ENCODE peak calls at places on chromosomes 16 and 17, in ten cellular contexts. One of them, this sample, is unnamed.

GRCh38 chr17:50203589-50204345 is 2.3 kb upstream of the COL1A1 start:
- DNase-seq in foreskin keratinocyte: no peak
- DNase-seq in psoas muscle: peak; percentile 60
- DNase-seq in lower lobe of right lung: no peak
- DNase-seq in transverse colon: peak; percentile 8
- DNase-seq in H9: no peak
- DNase-seq in colonic mucosa: no peak
- DNase-seq in upper lobe of right lung: no peak
- DNase-seq in heart right ventricle: no peak
- DNase-seq in heart left ventricle: no peak
- DNase-seq in this sample: peak; percentile 68

GRCh38 chr17:57746221-57746620 is 1.1 kb upstream of the CCDC182 start:
- DNase-seq in foreskin keratinocyte: no peak
- DNase-seq in psoas muscle: no peak
- DNase-seq in lower lobe of right lung: no peak
- DNase-seq in transverse colon: no peak
- DNase-seq in H9: no peak
- DNase-seq in colonic mucosa: no peak
- DNase-seq in upper lobe of right lung: no peak
- DNase-seq in heart right ventricle: no peak
- DNase-seq in heart left ventricle: no peak
- DNase-seq in this sample: no peak

GRCh38 chr16:48611329-48612137 is 1.6 kb upstream of the N4BP1 start:
- DNase-seq in foreskin keratinocyte: peak; percentile 99
- DNase-seq in psoas muscle: no peak
- DNase-seq in lower lobe of right lung: peak; percentile 67
- DNase-seq in transverse colon: peak; percentile 67
- DNase-seq in H9: peak; percentile 71
- DNase-seq in colonic mucosa: peak; percentile 70
- DNase-seq in upper lobe of right lung: no peak
- DNase-seq in heart right ventricle: no peak
- DNase-seq in heart left ventricle: no peak
- DNase-seq in this sample: no peak

GRCh38 chr16:22217890-22218730 is 12.0 kb downstream of the EEF2K start:
- DNase-seq in foreskin keratinocyte: no peak
- DNase-seq in psoas muscle: peak; percentile 55
- DNase-seq in lower lobe of right lung: no peak
- DNase-seq in transverse colon: no peak
- DNase-seq in H9: peak; percentile 59
- DNase-seq in colonic mucosa: no peak
- DNase-seq in upper lobe of right lung: no peak
- DNase-seq in heart right ventricle: peak; percentile 46
- DNase-seq in heart left ventricle: peak; percentile 63
- DNase-seq in this sample: no peak

GRCh38 chr17:75512946-75513666 is 2.2 kb downstream of the CASKIN2 start:
- DNase-seq in foreskin keratinocyte: no peak
- DNase-seq in psoas muscle: no peak
- DNase-seq in lower lobe of right lung: no peak
- DNase-seq in transverse colon: no peak
- DNase-seq in H9: no peak
- DNase-seq in colonic mucosa: no peak
- DNase-seq in upper lobe of right lung: no peak
- DNase-seq in heart right ventricle: no peak
- DNase-seq in heart left ventricle: no peak
- DNase-seq in this sample: no peak

GRCh38 chr17:7046127-7046724 is 2.3 kb upstream of the SLC16A11 start:
- DNase-seq in foreskin keratinocyte: peak; percentile 82
- DNase-seq in psoas muscle: no peak
- DNase-seq in lower lobe of right lung: peak; percentile 92
- DNase-seq in transverse colon: peak; percentile 95
- DNase-seq in H9: peak; percentile 81
- DNase-seq in colonic mucosa: peak; percentile 95
- DNase-seq in upper lobe of right lung: peak; percentile 94
- DNase-seq in heart right ventricle: no peak
- DNase-seq in heart left ventricle: no peak
- DNase-seq in this sample: peak; percentile 85

GRCh38 chr17:42422412-42422957 is 571 bp downstream of the CAVIN1 start:
- DNase-seq in foreskin keratinocyte: peak; percentile 54
- DNase-seq in psoas muscle: peak; percentile 50
- DNase-seq in lower lobe of right lung: peak; percentile 68
- DNase-seq in transverse colon: no peak
- DNase-seq in H9: peak; percentile 71
- DNase-seq in colonic mucosa: no peak
- DNase-seq in upper lobe of right lung: peak; percentile 78
- DNase-seq in heart right ventricle: peak; percentile 54
- DNase-seq in heart left ventricle: peak; percentile 77
- DNase-seq in this sample: peak; percentile 85

GRCh38 chr16:75572859-75573542 is 6.8 kb downstream of the GABARAPL2 start:
- DNase-seq in foreskin keratinocyte: no peak
- DNase-seq in psoas muscle: no peak
- DNase-seq in lower lobe of right lung: no peak
- DNase-seq in transverse colon: no peak
- DNase-seq in H9: no peak
- DNase-seq in colonic mucosa: no peak
- DNase-seq in upper lobe of right lung: no peak
- DNase-seq in heart right ventricle: no peak
- DNase-seq in heart left ventricle: no peak
- DNase-seq in this sample: no peak

GRCh38 chr16:80569440-80570105 is 28.8 kb downstream of the DYNLRB2 start:
- DNase-seq in foreskin keratinocyte: peak; percentile 71
- DNase-seq in psoas muscle: no peak
- DNase-seq in lower lobe of right lung: no peak
- DNase-seq in transverse colon: no peak
- DNase-seq in H9: no peak
- DNase-seq in colonic mucosa: no peak
- DNase-seq in upper lobe of right lung: no peak
- DNase-seq in heart right ventricle: no peak
- DNase-seq in heart left ventricle: no peak
- DNase-seq in this sample: no peak

GRCh38 chr16:70800798-70801480 is at the start of gene VAC14:
- DNase-seq in foreskin keratinocyte: peak; percentile 88
- DNase-seq in psoas muscle: peak; percentile 89
- DNase-seq in lower lobe of right lung: peak; percentile 97
- DNase-seq in transverse colon: peak; percentile 98
- DNase-seq in H9: peak; percentile 97
- DNase-seq in colonic mucosa: peak; percentile 98
- DNase-seq in upper lobe of right lung: peak; percentile 98
- DNase-seq in heart right ventricle: peak; percentile 89
- DNase-seq in heart left ventricle: peak; percentile 94
- DNase-seq in this sample: peak; percentile 97

GRCh38 chr16:3807425-3808123 is 72.9 kb downstream of the CREBBP start:
- DNase-seq in foreskin keratinocyte: no peak
- DNase-seq in psoas muscle: no peak
- DNase-seq in lower lobe of right lung: no peak
- DNase-seq in transverse colon: no peak
- DNase-seq in H9: no peak
- DNase-seq in colonic mucosa: no peak
- DNase-seq in upper lobe of right lung: no peak
- DNase-seq in heart right ventricle: no peak
- DNase-seq in heart left ventricle: no peak
- DNase-seq in this sample: no peak

GRCh38 chr17:74282587-74283370 is 8.7 kb downstream of the DNAI2 start:
- DNase-seq in foreskin keratinocyte: peak; percentile 94
- DNase-seq in psoas muscle: no peak
- DNase-seq in lower lobe of right lung: no peak
- DNase-seq in transverse colon: no peak
- DNase-seq in H9: no peak
- DNase-seq in colonic mucosa: no peak
- DNase-seq in upper lobe of right lung: no peak
- DNase-seq in heart right ventricle: no peak
- DNase-seq in heart left ventricle: no peak
- DNase-seq in this sample: no peak

GRCh38 chr16:50114357-50115129 is 38.6 kb upstream of the TENT4B start:
- DNase-seq in foreskin keratinocyte: peak; percentile 79
- DNase-seq in psoas muscle: no peak
- DNase-seq in lower lobe of right lung: no peak
- DNase-seq in transverse colon: no peak
- DNase-seq in H9: peak; percentile 30
- DNase-seq in colonic mucosa: no peak
- DNase-seq in upper lobe of right lung: no peak
- DNase-seq in heart right ventricle: no peak
- DNase-seq in heart left ventricle: no peak
- DNase-seq in this sample: no peak

GRCh38 chr17:47742319-47743181 is 9.5 kb downstream of the TBX21 start:
- DNase-seq in foreskin keratinocyte: no peak
- DNase-seq in psoas muscle: no peak
- DNase-seq in lower lobe of right lung: no peak
- DNase-seq in transverse colon: no peak
- DNase-seq in H9: peak; percentile 85
- DNase-seq in colonic mucosa: no peak
- DNase-seq in upper lobe of right lung: no peak
- DNase-seq in heart right ventricle: peak; percentile 39
- DNase-seq in heart left ventricle: no peak
- DNase-seq in this sample: no peak

GRCh38 chr16:20904507-20905079 is 4.0 kb downstream of the LYRM1 start:
- DNase-seq in foreskin keratinocyte: peak; percentile 88
- DNase-seq in psoas muscle: no peak
- DNase-seq in lower lobe of right lung: no peak
- DNase-seq in transverse colon: no peak
- DNase-seq in H9: no peak
- DNase-seq in colonic mucosa: no peak
- DNase-seq in upper lobe of right lung: no peak
- DNase-seq in heart right ventricle: no peak
- DNase-seq in heart left ventricle: no peak
- DNase-seq in this sample: no peak

GRCh38 chr17:58289869-58290268 is 9.1 kb upstream of the MPO start:
- DNase-seq in foreskin keratinocyte: peak; percentile 63
- DNase-seq in psoas muscle: no peak
- DNase-seq in lower lobe of right lung: no peak
- DNase-seq in transverse colon: no peak
- DNase-seq in H9: no peak
- DNase-seq in colonic mucosa: no peak
- DNase-seq in upper lobe of right lung: no peak
- DNase-seq in heart right ventricle: no peak
- DNase-seq in heart left ventricle: no peak
- DNase-seq in this sample: no peak

GRCh38 chr17:45789874-45790273 is 5.8 kb downstream of the CRHR1 start:
- DNase-seq in foreskin keratinocyte: no peak
- DNase-seq in psoas muscle: no peak
- DNase-seq in lower lobe of right lung: no peak
- DNase-seq in transverse colon: no peak
- DNase-seq in H9: no peak
- DNase-seq in colonic mucosa: no peak
- DNase-seq in upper lobe of right lung: no peak
- DNase-seq in heart right ventricle: no peak
- DNase-seq in heart left ventricle: no peak
- DNase-seq in this sample: no peak

GRCh38 chr16:68072038-68072695 is 13.0 kb upstream of the NFATC3 start:
- DNase-seq in foreskin keratinocyte: peak; percentile 94
- DNase-seq in psoas muscle: peak; percentile 69
- DNase-seq in lower lobe of right lung: no peak
- DNase-seq in transverse colon: peak; percentile 66
- DNase-seq in H9: no peak
- DNase-seq in colonic mucosa: peak; percentile 59
- DNase-seq in upper lobe of right lung: no peak
- DNase-seq in heart right ventricle: no peak
- DNase-seq in heart left ventricle: peak; percentile 53
- DNase-seq in this sample: no peak

GRCh38 chr16:67156146-67156844 is 3.4 kb downstream of the TRADD start:
- DNase-seq in foreskin keratinocyte: no peak
- DNase-seq in psoas muscle: no peak
- DNase-seq in lower lobe of right lung: no peak
- DNase-seq in transverse colon: no peak
- DNase-seq in H9: peak; percentile 25
- DNase-seq in colonic mucosa: peak; percentile 50
- DNase-seq in upper lobe of right lung: no peak
- DNase-seq in heart right ventricle: no peak
- DNase-seq in heart left ventricle: no peak
- DNase-seq in this sample: no peak

DNA sequence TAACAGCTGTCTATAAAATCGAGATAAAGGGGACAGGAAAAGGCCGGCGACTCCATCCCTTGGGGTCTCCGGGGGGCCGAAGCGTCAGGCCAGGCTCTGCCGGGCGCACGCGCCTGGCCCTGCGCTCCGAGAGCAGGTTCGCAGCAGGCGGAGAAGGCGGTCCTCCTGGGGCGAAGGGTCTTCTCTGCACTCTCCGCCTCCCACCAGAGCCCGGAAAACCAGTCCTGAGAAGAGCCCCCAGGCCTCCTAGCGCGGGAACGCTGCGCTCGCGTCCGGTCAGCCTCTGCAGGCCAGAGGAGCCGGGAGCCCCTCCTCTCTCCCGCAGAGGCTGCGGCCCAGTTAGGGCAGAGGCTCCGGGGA is 5.1 kb downstream of the FOXF1 start:
- DNase-seq in foreskin keratinocyte: no peak
- DNase-seq in psoas muscle: no peak
- DNase-seq in lower lobe of right lung: no peak
- DNase-seq in transverse colon: no peak
- DNase-seq in H9: peak; percentile 77
- DNase-seq in colonic mucosa: no peak
- DNase-seq in upper lobe of right lung: no peak
- DNase-seq in heart right ventricle: no peak
- DNase-seq in heart left ventricle: peak; percentile 37
- DNase-seq in this sample: peak; percentile 30
- H3K27me3 ChIP-seq in foreskin keratinocyte: peaks cover 98% of the 10 kb centered on the region
- H3K27me3 ChIP-seq in psoas muscle: peaks cover 99% of the 10 kb centered on the region
- H3K27me3 ChIP-seq in lower lobe of right lung: peaks cover 75% of the 10 kb centered on the region
- H3K27me3 ChIP-seq in transverse colon: peaks cover 80% of the 10 kb centered on the region
- H3K27me3 ChIP-seq in H9: peaks cover 79% of the 10 kb centered on the region
- H3K27me3 ChIP-seq in colonic mucosa: peaks cover 62% of the 10 kb centered on the region
- H3K27me3 ChIP-seq in upper lobe of right lung: peaks cover 73% of the 10 kb centered on the region
- H3K27me3 ChIP-seq in heart right ventricle: peaks cover 98% of the 10 kb centered on the region
- H3K27me3 ChIP-seq in heart left ventricle: peaks cover 56% of the 10 kb centered on the region
- H3K27me3 ChIP-seq in this sample: peaks cover 64% of the 10 kb centered on the region

GRCh38 chr16:82071421-82071820 is 36.4 kb downstream of the HSD17B2 start:
- DNase-seq in foreskin keratinocyte: peak; percentile 86
- DNase-seq in psoas muscle: no peak
- DNase-seq in lower lobe of right lung: no peak
- DNase-seq in transverse colon: no peak
- DNase-seq in H9: no peak
- DNase-seq in colonic mucosa: no peak
- DNase-seq in upper lobe of right lung: no peak
- DNase-seq in heart right ventricle: no peak
- DNase-seq in heart left ventricle: no peak
- DNase-seq in this sample: no peak
- H3K27ac ChIP-seq in foreskin keratinocyte: peak overlapping the region; percentile 92
- H3K27ac ChIP-seq in psoas muscle: no peak overlapping the region
- H3K27ac ChIP-seq in lower lobe of right lung: no peak overlapping the region
- H3K27ac ChIP-seq in transverse colon: no peak overlapping the region
- H3K27ac ChIP-seq in H9: no peak overlapping the region
- H3K27ac ChIP-seq in colonic mucosa: no peak overlapping the region
- H3K27ac ChIP-seq in upper lobe of right lung: no peak overlapping the region
- H3K27ac ChIP-seq in heart right ventricle: no peak overlapping the region
- H3K27ac ChIP-seq in heart left ventricle: no peak overlapping the region
- H3K27ac ChIP-seq in this sample: no peak overlapping the region

GRCh38 chr16:88681084-88681680 is 5.1 kb downstream of the SNAI3 start:
- DNase-seq in foreskin keratinocyte: no peak
- DNase-seq in psoas muscle: no peak
- DNase-seq in lower lobe of right lung: peak; percentile 61
- DNase-seq in transverse colon: peak; percentile 83
- DNase-seq in H9: peak; percentile 84
- DNase-seq in colonic mucosa: peak; percentile 61
- DNase-seq in upper lobe of right lung: no peak
- DNase-seq in heart right ventricle: no peak
- DNase-seq in heart left ventricle: no peak
- DNase-seq in this sample: peak; percentile 85
- TF ChIP-seq CTCF in foreskin keratinocyte: peak; percentile 64
- TF ChIP-seq CTCF in psoas muscle: peak; percentile 46
- TF ChIP-seq CTCF in lower lobe of right lung: peak; percentile 35
- TF ChIP-seq CTCF in transverse colon: peak; percentile 55
- TF ChIP-seq CTCF in H9: peak; percentile 74
- TF ChIP-seq CTCF in colonic mucosa: peak; percentile 54
- TF ChIP-seq CTCF in upper lobe of right lung: peak; percentile 43
- TF ChIP-seq CTCF in heart right ventricle: no peak
- TF ChIP-seq CTCF in heart left ventricle: no peak
- TF ChIP-seq CTCF in this sample: no peak

GRCh38 chr17:53017227-53017626 is 805.5 kb upstream of the KIF2B start:
- DNase-seq in foreskin keratinocyte: no peak
- DNase-seq in psoas muscle: no peak
- DNase-seq in lower lobe of right lung: no peak
- DNase-seq in transverse colon: no peak
- DNase-seq in H9: no peak
- DNase-seq in colonic mucosa: no peak
- DNase-seq in upper lobe of right lung: no peak
- DNase-seq in heart right ventricle: no peak
- DNase-seq in heart left ventricle: no peak
- DNase-seq in this sample: no peak
- H3K27me3 ChIP-seq in foreskin keratinocyte: no peaks in the 10 kb centered on the region
- H3K27me3 ChIP-seq in psoas muscle: no peaks in the 10 kb centered on the region
- H3K27me3 ChIP-seq in lower lobe of right lung: no peaks in the 10 kb centered on the region
- H3K27me3 ChIP-seq in transverse colon: no peaks in the 10 kb centered on the region
- H3K27me3 ChIP-seq in H9: no peaks in the 10 kb centered on the region
- H3K27me3 ChIP-seq in colonic mucosa: no peaks in the 10 kb centered on the region
- H3K27me3 ChIP-seq in upper lobe of right lung: no peaks in the 10 kb centered on the region
- H3K27me3 ChIP-seq in heart right ventricle: no peaks in the 10 kb centered on the region
- H3K27me3 ChIP-seq in heart left ventricle: no peaks in the 10 kb centered on the region
- H3K27me3 ChIP-seq in this sample: no peaks in the 10 kb centered on the region